ENCODE peak calls at places on chromosomes 11 and 22, in seven cellular contexts. One of them, this sample, is unnamed.

GRCh38 chr22:44393066-44393465 is 80.3 kb upstream of the SHISAL1 start:
- DNase-seq in SJSA1: peak
- DNase-seq in activated gamma-delta T cell: no peak
- DNase-seq in RPMI8226: no peak
- DNase-seq in nucleus accumbens: no peak
- DNase-seq in MV-4-11: no peak
- DNase-seq in stimulated activated CD4-positive, alpha-beta T cell treated with anti-CD3 and anti-CD28 coated beads, Interleukin-2, amount 100 ng/mL, for 48 hours: no peak
- DNase-seq in this sample: peak

GRCh38 chr22:37206118-37206840 is 6.0 kb downstream of the SSTR3 start:
- DNase-seq in SJSA1: no peak
- DNase-seq in activated gamma-delta T cell: no peak
- DNase-seq in RPMI8226: no peak
- DNase-seq in nucleus accumbens: no peak
- DNase-seq in MV-4-11: no peak
- DNase-seq in stimulated activated CD4-positive, alpha-beta T cell treated with anti-CD3 and anti-CD28 coated beads, Interleukin-2, amount 100 ng/mL, for 48 hours: no peak
- DNase-seq in this sample: no peak

GRCh38 chr22:38310518-38311330 is 6.5 kb downstream of the CSNK1E start:
- DNase-seq in SJSA1: no peak
- DNase-seq in activated gamma-delta T cell: no peak
- DNase-seq in RPMI8226: no peak
- DNase-seq in nucleus accumbens: no peak
- DNase-seq in MV-4-11: no peak
- DNase-seq in stimulated activated CD4-positive, alpha-beta T cell treated with anti-CD3 and anti-CD28 coated beads, Interleukin-2, amount 100 ng/mL, for 48 hours: no peak
- DNase-seq in this sample: no peak

GRCh38 chr22:23190526-23190925 is 10.2 kb downstream of the BCR start:
- DNase-seq in SJSA1: no peak
- DNase-seq in activated gamma-delta T cell: no peak
- DNase-seq in RPMI8226: no peak
- DNase-seq in nucleus accumbens: no peak
- DNase-seq in MV-4-11: no peak
- DNase-seq in stimulated activated CD4-positive, alpha-beta T cell treated with anti-CD3 and anti-CD28 coated beads, Interleukin-2, amount 100 ng/mL, for 48 hours: no peak
- DNase-seq in this sample: no peak

GRCh38 chr22:36493690-36494110 is 12.3 kb upstream of the TXN2 start:
- DNase-seq in SJSA1: no peak
- DNase-seq in activated gamma-delta T cell: no peak
- DNase-seq in RPMI8226: peak
- DNase-seq in nucleus accumbens: no peak
- DNase-seq in MV-4-11: peak
- DNase-seq in stimulated activated CD4-positive, alpha-beta T cell treated with anti-CD3 and anti-CD28 coated beads, Interleukin-2, amount 100 ng/mL, for 48 hours: no peak
- DNase-seq in this sample: no peak

GRCh38 chr11:17864478-17864941 is 129.9 kb downstream of the KCNC1 start:
- DNase-seq in SJSA1: no peak
- DNase-seq in activated gamma-delta T cell: no peak
- DNase-seq in RPMI8226: peak
- DNase-seq in nucleus accumbens: no peak
- DNase-seq in MV-4-11: no peak
- DNase-seq in stimulated activated CD4-positive, alpha-beta T cell treated with anti-CD3 and anti-CD28 coated beads, Interleukin-2, amount 100 ng/mL, for 48 hours: peak
- DNase-seq in this sample: peak

GRCh38 chr11:73480677-73481076 is 104.5 kb downstream of the RELT start:
- DNase-seq in SJSA1: no peak
- DNase-seq in activated gamma-delta T cell: no peak
- DNase-seq in RPMI8226: no peak
- DNase-seq in nucleus accumbens: no peak
- DNase-seq in MV-4-11: peak
- DNase-seq in stimulated activated CD4-positive, alpha-beta T cell treated with anti-CD3 and anti-CD28 coated beads, Interleukin-2, amount 100 ng/mL, for 48 hours: no peak
- DNase-seq in this sample: no peak

GRCh38 chr11:123221074-123221473 is 26.0 kb upstream of the CLMP start:
- DNase-seq in SJSA1: no peak
- DNase-seq in activated gamma-delta T cell: no peak
- DNase-seq in RPMI8226: no peak
- DNase-seq in nucleus accumbens: no peak
- DNase-seq in MV-4-11: no peak
- DNase-seq in stimulated activated CD4-positive, alpha-beta T cell treated with anti-CD3 and anti-CD28 coated beads, Interleukin-2, amount 100 ng/mL, for 48 hours: no peak
- DNase-seq in this sample: no peak

GRCh38 chr11:468493-468892 is 18.4 kb downstream of the PTDSS2 start:
- DNase-seq in SJSA1: no peak
- DNase-seq in activated gamma-delta T cell: no peak
- DNase-seq in RPMI8226: no peak
- DNase-seq in nucleus accumbens: no peak
- DNase-seq in MV-4-11: no peak
- DNase-seq in stimulated activated CD4-positive, alpha-beta T cell treated with anti-CD3 and anti-CD28 coated beads, Interleukin-2, amount 100 ng/mL, for 48 hours: no peak
- DNase-seq in this sample: no peak

GRCh38 chr11:114163231-114163631 is 103.7 kb downstream of the ZBTB16 start:
- DNase-seq in SJSA1: no peak
- DNase-seq in activated gamma-delta T cell: no peak
- DNase-seq in RPMI8226: no peak
- DNase-seq in nucleus accumbens: no peak
- DNase-seq in MV-4-11: no peak
- DNase-seq in stimulated activated CD4-positive, alpha-beta T cell treated with anti-CD3 and anti-CD28 coated beads, Interleukin-2, amount 100 ng/mL, for 48 hours: no peak
- DNase-seq in this sample: no peak

GRCh38 chr11:90555477-90555876 is 332.6 kb upstream of the CHORDC1 start:
- DNase-seq in SJSA1: no peak
- DNase-seq in activated gamma-delta T cell: no peak
- DNase-seq in RPMI8226: no peak
- DNase-seq in nucleus accumbens: no peak
- DNase-seq in MV-4-11: no peak
- DNase-seq in stimulated activated CD4-positive, alpha-beta T cell treated with anti-CD3 and anti-CD28 coated beads, Interleukin-2, amount 100 ng/mL, for 48 hours: no peak
- DNase-seq in this sample: no peak

GRCh38 chr11:19723572-19724342 is 11.1 kb downstream of the NAV2 start:
- DNase-seq in SJSA1: peak
- DNase-seq in activated gamma-delta T cell: peak
- DNase-seq in RPMI8226: no peak
- DNase-seq in nucleus accumbens: no peak
- DNase-seq in MV-4-11: no peak
- DNase-seq in stimulated activated CD4-positive, alpha-beta T cell treated with anti-CD3 and anti-CD28 coated beads, Interleukin-2, amount 100 ng/mL, for 48 hours: no peak
- DNase-seq in this sample: peak

GRCh38 chr11:102293873-102294601 is 23.2 kb upstream of the BIRC3 start:
- DNase-seq in SJSA1: no peak
- DNase-seq in activated gamma-delta T cell: no peak
- DNase-seq in RPMI8226: peak
- DNase-seq in nucleus accumbens: no peak
- DNase-seq in MV-4-11: peak
- DNase-seq in stimulated activated CD4-positive, alpha-beta T cell treated with anti-CD3 and anti-CD28 coated beads, Interleukin-2, amount 100 ng/mL, for 48 hours: no peak
- DNase-seq in this sample: no peak

GRCh38 chr11:134734894-134735293 is 322.9 kb upstream of the B3GAT1 start:
- DNase-seq in SJSA1: no peak
- DNase-seq in activated gamma-delta T cell: no peak
- DNase-seq in RPMI8226: no peak
- DNase-seq in nucleus accumbens: no peak
- DNase-seq in MV-4-11: no peak
- DNase-seq in stimulated activated CD4-positive, alpha-beta T cell treated with anti-CD3 and anti-CD28 coated beads, Interleukin-2, amount 100 ng/mL, for 48 hours: no peak
- DNase-seq in this sample: no peak